ENCODE peak calls at places on chromosomes 2 and 18, in four cellular contexts. Q is K562, D is GM12878, O is A549. I is an unnamed sample.

GRCh38 chr2:28142403-28142802 is 250.3 kb upstream of the FOSL2 start:
- DNase-seq in Q (no peak), D (no peak), O (no peak), I (no peak)

GRCh38 chr2:60446413-60447358 is 106.8 kb downstream of the BCL11A start:
- DNase-seq in Q (no peak), D (peak), O (no peak), I (no peak)

GRCh38 chr2:96305979-96306308 is 598 bp upstream of the SNRNP200 start:
- DNase-seq in Q (no peak), D (no peak), O (no peak), I (no peak)

GRCh38 chr2:8004250-8004681 is 677.6 kb upstream of the ID2 start:
- DNase-seq in Q (peak), D (no peak), O (peak), I (no peak)

GRCh38 chr18:61926532-61926931 is 33.7 kb upstream of the RNF152 start:
- DNase-seq in Q (no peak), D (no peak), O (no peak), I (no peak)

GRCh38 chr2:57616157-57616556 is 430.4 kb upstream of the VRK2 start:
- DNase-seq in Q (no peak), D (no peak), O (no peak), I (no peak)

GRCh38 chr2:85652056-85652455 is 15.9 kb downstream of the SFTPB start:
- DNase-seq in Q (no peak), D (no peak), O (no peak), I (no peak)

GRCh38 chr2:127320067-127320466 is 26.1 kb upstream of the ERCC3 start:
- DNase-seq in Q (no peak), D (no peak), O (no peak), I (no peak)

GRCh38 chr18:76896677-76897076 is 74.3 kb downstream of the ZNF236 start:
- DNase-seq in Q (no peak), D (no peak), O (no peak), I (no peak)

GRCh38 chr18:32907656-32908441 is 135.0 kb upstream of the KLHL14 start:
- DNase-seq in Q (no peak), D (no peak), O (no peak), I (no peak)

GRCh38 chr2:235165631-235166030 is 213.8 kb downstream of the SH3BP4 start:
- DNase-seq in Q (no peak), D (no peak), O (no peak), I (no peak)

GRCh38 chr2:194545978-194546377 is 1111.0 kb upstream of the SLC39A10 start:
- DNase-seq in Q (no peak), D (no peak), O (no peak), I (peak)

GRCh38 chr2:218859556-218859993 is at the start of gene WNT6:
- DNase-seq in Q (peak), D (no peak), O (no peak), I (no peak)

GRCh38 chr18:80046961-80047541 is 12.8 kb downstream of the RBFA start:
- DNase-seq in Q (no peak), D (no peak), O (no peak), I (no peak)

GRCh38 chr2:219887870-219888269 is 260.4 kb downstream of the SLC4A3 start:
- DNase-seq in Q (no peak), D (no peak), O (no peak), I (no peak)

GRCh38 chr2:126208266-126208665 is 447.7 kb upstream of the GYPC start:
- DNase-seq in Q (no peak), D (no peak), O (no peak), I (no peak)

GRCh38 chr2:8324164-8324848 is 357.6 kb upstream of the ID2 start:
- DNase-seq in Q (peak), D (no peak), O (no peak), I (no peak)

GRCh38 chr2:11869423-11869991 is 123.1 kb downstream of the LPIN1 start:
- DNase-seq in Q (no peak), D (no peak), O (no peak), I (no peak)

GRCh38 chr18:26227051-26227672 is 917 bp downstream of the TAF4B start:
- DNase-seq in Q (no peak), D (no peak), O (no peak), I (no peak)

GRCh38 chr2:17765423-17765822 is 11.5 kb downstream of the GEN1 start:
- DNase-seq in Q (no peak), D (no peak), O (no peak), I (peak)

GRCh38 chr18:48777737-48778111 is 173.0 kb downstream of the SMAD7 start:
- DNase-seq in Q (no peak), D (no peak), O (no peak), I (peak)

GRCh38 chr18:78993014-78993926 is 13.7 kb downstream of the SALL3 start:
- DNase-seq in Q (no peak), D (no peak), O (no peak), I (no peak)

GRCh38 chr2:14188431-14188830 is 444.1 kb upstream of the LRATD1 start:
- DNase-seq in Q (no peak), D (no peak), O (no peak), I (no peak)

GRCh38 chr2:48145845-48146452 is 239.7 kb upstream of the FBXO11 start:
- DNase-seq in Q (peak), D (no peak), O (no peak), I (peak)

GRCh38 chr18:76454429-76454828 is 40.6 kb downstream of the ZNF516 start:
- DNase-seq in Q (no peak), D (no peak), O (no peak), I (no peak)

GRCh38 chr2:115183144-115183543 is 740.7 kb downstream of the DPP10 start:
- DNase-seq in Q (no peak), D (no peak), O (no peak), I (no peak)

GRCh38 chr2:25421746-25422431 is 80.2 kb upstream of the DNMT3A start:
- DNase-seq in Q (no peak), D (no peak), O (no peak), I (peak)

GRCh38 chr2:219509780-219510511 is 4.3 kb upstream of the ASIC4 start:
- DNase-seq in Q (peak), D (no peak), O (no peak), I (peak)

GRCh38 chr2:52613064-52613463 is 1154.5 kb upstream of the CHAC2 start:
- DNase-seq in Q (no peak), D (no peak), O (no peak), I (no peak)

GRCh38 chr18:58080516-58080915 is 36.5 kb downstream of the NEDD4L start:
- DNase-seq in Q (no peak), D (no peak), O (no peak), I (no peak)

GRCh38 chr18:1917546-1917945 is 653.8 kb downstream of the METTL4 start:
- DNase-seq in Q (no peak), D (no peak), O (no peak), I (no peak)

GRCh38 chr18:57366528-57367081 is 14.2 kb downstream of the ST8SIA3 start:
- DNase-seq in Q (no peak), D (no peak), O (no peak), I (no peak)

GRCh38 chr18:49016648-49017539 is 66.1 kb upstream of the SMAD7 start:
- DNase-seq in Q (peak), D (no peak), O (peak), I (peak)

DNA sequence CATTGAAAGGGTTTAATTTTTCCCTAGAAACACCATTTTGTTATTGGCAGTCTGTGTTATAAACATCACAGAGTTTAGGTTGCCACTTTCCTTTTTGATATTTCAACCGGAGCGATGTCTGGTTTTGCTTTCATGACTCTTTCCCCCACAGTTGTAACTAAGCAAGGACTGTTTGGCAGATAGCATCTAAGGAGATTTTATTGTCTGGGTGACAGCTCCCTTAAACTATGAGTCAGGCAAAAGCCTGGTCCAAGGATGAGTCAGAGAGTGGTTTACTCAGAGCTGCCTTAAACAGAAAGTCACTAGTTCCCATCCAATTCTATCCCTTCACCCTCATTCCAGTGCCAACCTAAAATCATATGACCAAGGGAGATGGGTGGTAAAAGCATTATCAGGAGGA is 341.6 kb upstream of the VWC2L start:
- DNase-seq in Q (no peak), D (no peak), O (peak), I (peak)
- TF ChIP-seq ESRRA in Q (no peak), D (no peak), O (no peak), I (no peak)

GRCh38 chr2:196173505-196173904 is 2.1 kb upstream of the STK17B start:
- DNase-seq in Q (no peak), D (no peak), O (no peak), I (no peak)

GRCh38 chr2:196172976-196173375 is 1.6 kb upstream of the STK17B start:
- DNase-seq in Q (no peak), D (no peak), O (no peak), I (no peak)

GRCh38 chr2:196177124-196177523 is 5.7 kb upstream of the STK17B start:
- DNase-seq in Q (peak), D (no peak), O (no peak), I (no peak)

GRCh38 chr2:196174424-196174823 is 3.0 kb upstream of the STK17B start:
- DNase-seq in Q (no peak), D (no peak), O (no peak), I (no peak)

GRCh38 chr2:196176142-196176738 is 4.9 kb upstream of the STK17B start:
- DNase-seq in Q (no peak), D (peak), O (no peak), I (no peak)
- H3K4me3 ChIP-seq in Q (no peak), D (peak), O (no peak), I (no peak)

GRCh38 chr18:5519448-5520362 is 24.1 kb downstream of the EPB41L3 start:
- DNase-seq in Q (no peak), D (no peak), O (no peak), I (no peak)
- TF ChIP-seq ESRRA in Q (no peak), D (no peak), O (no peak), I (no peak)

GRCh38 chr2:38524580-38524979 is 78.1 kb downstream of the HNRNPLL start:
- DNase-seq in Q (no peak), D (no peak), O (no peak), I (no peak)

GRCh38 chr2:38526195-38526594 is 76.5 kb downstream of the HNRNPLL start:
- DNase-seq in Q (no peak), D (no peak), O (no peak), I (no peak)

GRCh38 chr2:38529208-38529607 is 73.5 kb downstream of the HNRNPLL start:
- DNase-seq in Q (no peak), D (no peak), O (no peak), I (no peak)

GRCh38 chr2:38528008-38528442 is 74.7 kb downstream of the HNRNPLL start:
- DNase-seq in Q (no peak), D (no peak), O (peak), I (peak)

DNA sequence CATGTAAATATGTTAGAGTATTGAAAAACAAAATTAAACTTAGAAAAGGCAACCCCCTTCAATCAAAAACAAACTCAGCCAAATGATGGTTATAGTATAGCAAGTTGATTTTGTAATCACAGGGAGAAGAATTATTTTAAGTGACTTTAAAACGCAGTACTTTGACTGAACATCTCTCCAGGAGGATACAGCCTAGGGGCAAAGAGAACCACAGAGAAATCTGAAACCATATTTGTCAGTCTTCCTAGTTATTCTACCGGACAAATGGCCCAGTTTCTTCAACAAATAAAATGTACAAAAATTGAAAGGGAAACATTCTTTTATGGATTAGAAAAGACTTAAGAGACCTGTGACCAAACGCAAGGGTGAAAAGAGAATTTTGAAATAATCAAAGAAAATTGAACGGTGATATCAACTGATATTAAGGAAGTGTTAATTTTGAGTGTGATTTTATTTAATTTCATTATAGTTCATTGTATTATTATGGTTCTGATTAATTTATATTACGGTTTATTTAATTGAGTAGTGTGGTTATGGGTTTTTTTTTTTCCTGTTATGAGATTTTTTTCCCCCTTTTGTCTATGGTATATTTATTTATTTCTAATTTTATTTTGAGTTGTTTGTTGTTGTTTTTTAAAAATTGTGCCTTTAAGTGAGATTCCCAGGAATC is 75.3 kb downstream of the HNRNPLL start:
- DNase-seq in Q (no peak), D (no peak), O (no peak), I (no peak)
- H3K4me3 ChIP-seq in Q (peak), D (no peak), O (peak), I (peak)

GRCh38 chr2:230250231-230250630 is 24.7 kb downstream of the SP140 start:
- DNase-seq in Q (no peak), D (no peak), O (no peak), I (no peak)
- TF ChIP-seq ESRRA in Q (no peak), D (no peak), O (no peak), I (no peak)

DNA sequence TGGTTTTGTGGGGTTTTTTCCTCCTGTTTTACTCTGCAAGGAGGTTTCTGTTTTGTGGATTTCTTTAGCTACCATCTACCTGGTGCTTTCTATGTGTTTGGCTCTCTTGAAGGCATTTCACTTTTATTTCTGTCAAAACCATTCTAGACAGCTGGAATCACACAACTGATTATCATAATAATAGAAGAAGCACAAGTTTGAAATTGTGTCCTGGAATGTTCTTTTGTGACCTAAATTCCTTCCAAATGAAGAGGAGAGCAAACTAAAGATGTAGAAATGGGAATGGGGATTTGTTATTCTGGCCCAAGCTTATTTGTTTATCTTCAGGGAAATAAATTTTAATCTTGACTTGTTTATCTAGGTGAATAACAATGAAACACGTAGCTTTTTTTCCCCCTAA is 17.0 kb upstream of the MFSD2B start:
- DNase-seq in Q (no peak), D (no peak), O (no peak), I (no peak)
- H3K4me3 ChIP-seq in Q (no peak), D (no peak), O (no peak), I (no peak)

GRCh38 chr2:18825856-18826255 is 236.5 kb upstream of the NT5C1B start:
- DNase-seq in Q (no peak), D (no peak), O (no peak), I (no peak)
- TF ChIP-seq ESRRA in Q (no peak), D (no peak), O (no peak), I (no peak)

GRCh38 chr2:240734756-240735155 is 43.1 kb downstream of the AQP12A start:
- DNase-seq in Q (no peak), D (no peak), O (no peak), I (no peak)
- H3K4me3 ChIP-seq in Q (no peak), D (no peak), O (no peak), I (no peak)

I was measured in HepG2.